ENCODE peak calls at places on chromosome 21, in seven cellular contexts. K is GM23338, S is A549, L is GM12878, C is HCT116, T is K562, M is Panc1. I is an unnamed sample.

GRCh38 chr21:35303085-35303484 is 254.0 kb upstream of the RUNX1 start:
- DNase-seq in M (peak), C (peak), S (no peak), T (no peak), L (no peak), K (no peak), I (no peak)

GRCh38 chr21:31343680-31344480 is at the start of gene TIAM1:
- DNase-seq in M (no peak), K (peak), L (no peak), T (no peak), S (no peak), C (no peak), I (no peak)

GRCh38 chr21:34649400-34649799 is 19.4 kb upstream of the CLIC6 start:
- DNase-seq in S (no peak), K (no peak), T (no peak), L (no peak), C (no peak), M (no peak), I (no peak)

GRCh38 chr21:36250423-36251075 is 69.4 kb upstream of the MORC3 start:
- DNase-seq in K (peak), S (no peak), C (no peak), L (no peak), M (no peak), T (no peak), I (no peak)

GRCh38 chr21:27722095-27722494 is 755.2 kb upstream of the ADAMTS5 start:
- DNase-seq in T (no peak), S (no peak), C (no peak), K (peak), L (no peak), M (no peak), I (no peak)

GRCh38 chr21:35015435-35016024 is 33.6 kb downstream of the RUNX1 start:
- DNase-seq in L (no peak), C (no peak), K (no peak), T (no peak), S (no peak), M (no peak), I (no peak)

GRCh38 chr21:24895885-24896734 is 711.2 kb downstream of the MRPL39 start:
- DNase-seq in T (no peak), C (no peak), S (no peak), L (peak), M (no peak), K (peak), I (no peak)

GRCh38 chr21:26708223-26708800 is 135.2 kb upstream of the CYYR1 start:
- DNase-seq in K (no peak), M (no peak), L (no peak), T (no peak), S (no peak), C (no peak), I (no peak)

GRCh38 chr21:25878334-25878733 is 143.6 kb downstream of the GABPA start:
- DNase-seq in L (no peak), S (no peak), C (no peak), M (no peak), T (no peak), K (no peak), I (no peak)

GRCh38 chr21:37658994-37659458 is 257.2 kb downstream of the KCNJ6 start:
- DNase-seq in T (peak), S (peak), K (no peak), M (no peak), C (no peak), L (no peak), I (no peak)

GRCh38 chr21:17921579-17922530 is 102.7 kb upstream of the C21orf91 start:
- DNase-seq in S (no peak), T (no peak), K (no peak), L (no peak), C (no peak), M (no peak), I (no peak)

GRCh38 chr21:41168391-41169257 is 664 bp downstream of the BACE2 start:
- DNase-seq in T (no peak), S (peak), C (no peak), M (no peak), L (no peak), K (peak), I (no peak)

GRCh38 chr21:40631201-40631600 is 215.8 kb downstream of the DSCAM start:
- DNase-seq in S (no peak), C (no peak), T (no peak), M (no peak), K (no peak), L (no peak), I (no peak)

GRCh38 chr21:31446206-31446900 is 102.3 kb upstream of the TIAM1 start:
- DNase-seq in M (no peak), L (no peak), C (no peak), S (no peak), T (no peak), K (no peak), I (no peak)

GRCh38 chr21:20592482-20592881 is 405.7 kb upstream of the NCAM2 start:
- DNase-seq in S (no peak), K (no peak), C (no peak), T (no peak), M (no peak), L (no peak), I (peak)

GRCh38 chr21:35467536-35467935 is 418.4 kb upstream of the RUNX1 start:
- DNase-seq in S (no peak), L (no peak), T (no peak), K (no peak), C (no peak), M (no peak), I (no peak)

GRCh38 chr21:37225440-37225839 is 41.7 kb downstream of the VPS26C start:
- DNase-seq in S (no peak), C (no peak), K (no peak), L (no peak), M (no peak), T (no peak), I (no peak)

GRCh38 chr21:28253378-28253777 is 739.3 kb downstream of the LTN1 start:
- DNase-seq in C (no peak), K (no peak), S (no peak), T (no peak), L (no peak), M (no peak), I (no peak)

GRCh38 chr21:29155118-29155932 is 24.9 kb downstream of the MAP3K7CL start:
- DNase-seq in K (peak), T (no peak), S (no peak), C (no peak), L (no peak), M (no peak), I (no peak)

GRCh38 chr21:25891596-25891995 is 156.8 kb downstream of the GABPA start:
- DNase-seq in T (no peak), M (no peak), K (no peak), L (no peak), S (no peak), C (no peak), I (no peak)

DNA sequence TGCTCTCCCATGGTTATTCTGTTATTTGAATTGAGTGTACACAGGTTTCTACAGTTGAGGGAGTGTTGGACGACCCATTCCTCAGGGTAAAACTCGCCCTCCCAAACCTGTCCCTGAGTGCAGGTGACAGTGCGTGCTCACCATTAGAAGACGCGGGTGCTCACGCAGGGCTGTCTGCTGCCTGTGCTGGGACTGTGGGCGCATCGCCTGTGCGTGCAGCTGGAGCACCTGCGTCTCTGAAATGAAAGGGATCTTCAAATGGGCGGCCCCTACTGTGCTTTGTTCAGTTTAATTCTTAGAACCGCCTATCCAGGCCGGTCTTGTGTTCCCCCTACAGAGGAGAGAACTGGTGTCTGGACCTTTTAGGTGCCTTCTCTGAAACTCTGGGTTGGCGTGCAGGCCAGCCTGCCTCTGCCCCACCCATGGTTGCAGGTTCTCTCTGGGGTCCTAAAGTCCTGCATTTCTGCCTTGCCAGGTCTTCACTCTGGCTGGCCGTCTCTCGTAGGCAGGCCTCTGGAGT is 125.8 kb downstream of the PCBP3 start:
- DNase-seq in T (no peak), S (no peak), L (no peak), C (no peak), M (no peak), K (no peak), I (no peak)
- TF ChIP-seq REST in T (no peak), S (no peak), L (no peak), C (no peak), M (no peak), K (no peak), I (no peak)

GRCh38 chr21:16304700-16305099 is 574.9 kb downstream of the USP25 start:
- DNase-seq in K (no peak), C (no peak), M (no peak), L (no peak), T (no peak), S (no peak), I (no peak)

GRCh38 chr21:16307256-16307655 is 577.5 kb downstream of the USP25 start:
- DNase-seq in C (no peak), K (no peak), L (no peak), M (no peak), T (no peak), S (no peak), I (no peak)

GRCh38 chr21:16304189-16304588 is 574.4 kb downstream of the USP25 start:
- DNase-seq in S (no peak), T (no peak), K (no peak), C (no peak), L (no peak), M (no peak), I (no peak)

GRCh38 chr21:16305686-16306085 is 575.9 kb downstream of the USP25 start:
- DNase-seq in M (no peak), L (no peak), T (no peak), C (no peak), K (no peak), S (no peak), I (no peak)

GRCh38 chr21:16302851-16303282 is 573.1 kb downstream of the USP25 start:
- DNase-seq in K (no peak), S (no peak), L (no peak), T (no peak), C (no peak), M (no peak), I (no peak)
- TF ChIP-seq REST in K (no peak), S (no peak), L (no peak), T (no peak), C (no peak), M (no peak), I (no peak)

GRCh38 chr21:33518899-33519298 is 23.0 kb downstream of the GART start:
- DNase-seq in L (no peak), T (no peak), K (no peak), C (no peak), S (no peak), M (no peak), I (no peak)
- TF ChIP-seq REST in L (no peak), T (no peak), K (no peak), C (no peak), S (no peak), M (no peak), I (no peak)

GRCh38 chr21:39319814-39320332 is 6.4 kb upstream of the BRWD1 start:
- DNase-seq in S (no peak), M (no peak), T (peak), C (no peak), K (no peak), L (no peak), I (no peak)
- TF ChIP-seq REST in S (no peak), M (no peak), T (no peak), C (no peak), K (no peak), L (no peak), I (no peak)

DNA sequence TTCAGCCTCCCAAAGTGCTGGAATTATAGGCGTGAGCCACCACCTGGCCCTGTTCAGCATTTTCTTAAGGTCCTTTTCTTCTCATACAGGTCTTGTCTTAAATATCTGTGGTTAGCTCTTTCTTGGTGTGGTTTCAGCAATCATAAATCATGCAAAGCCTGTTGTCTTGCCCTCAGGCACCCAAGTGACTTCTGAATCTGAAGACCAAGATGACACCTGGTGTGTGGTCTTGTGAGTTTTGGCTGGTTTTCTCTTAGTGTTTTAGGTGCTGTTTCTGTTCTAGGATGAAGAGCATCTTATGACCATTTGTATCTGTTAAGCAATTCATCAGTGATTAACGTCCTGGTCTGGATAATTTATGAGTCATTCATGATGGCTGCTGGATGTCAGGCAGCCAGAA is 12.5 kb upstream of the CFAP298 start:
- DNase-seq in K (no peak), M (no peak), C (peak), L (no peak), S (no peak), T (no peak), I (no peak)
- TF ChIP-seq REST in K (no peak), M (no peak), C (no peak), L (no peak), S (no peak), T (no peak), I (no peak)

GRCh38 chr21:43728467-43729390 is 9.8 kb downstream of the PDXK start:
- DNase-seq in S (peak), T (peak), C (peak), K (peak), M (peak), L (peak), I (peak)

GRCh38 chr21:43723648-43724047 is 4.7 kb downstream of the PDXK start:
- DNase-seq in L (no peak), T (no peak), C (no peak), S (no peak), M (no peak), K (no peak), I (no peak)

GRCh38 chr21:43726686-43727570 is 8.0 kb downstream of the PDXK start:
- DNase-seq in C (no peak), S (no peak), K (no peak), M (no peak), L (no peak), T (no peak), I (peak)

GRCh38 chr21:43731476-43731875 is 12.5 kb downstream of the PDXK start:
- DNase-seq in L (no peak), K (no peak), T (no peak), S (no peak), M (no peak), C (no peak), I (no peak)

GRCh38 chr21:43727571-43728466 is 8.9 kb downstream of the PDXK start:
- DNase-seq in S (peak), C (no peak), M (no peak), T (no peak), K (no peak), L (no peak), I (peak)
- TF ChIP-seq REST in S (no peak), C (no peak), M (no peak), T (no peak), K (no peak), L (no peak), I (no peak)

DNA sequence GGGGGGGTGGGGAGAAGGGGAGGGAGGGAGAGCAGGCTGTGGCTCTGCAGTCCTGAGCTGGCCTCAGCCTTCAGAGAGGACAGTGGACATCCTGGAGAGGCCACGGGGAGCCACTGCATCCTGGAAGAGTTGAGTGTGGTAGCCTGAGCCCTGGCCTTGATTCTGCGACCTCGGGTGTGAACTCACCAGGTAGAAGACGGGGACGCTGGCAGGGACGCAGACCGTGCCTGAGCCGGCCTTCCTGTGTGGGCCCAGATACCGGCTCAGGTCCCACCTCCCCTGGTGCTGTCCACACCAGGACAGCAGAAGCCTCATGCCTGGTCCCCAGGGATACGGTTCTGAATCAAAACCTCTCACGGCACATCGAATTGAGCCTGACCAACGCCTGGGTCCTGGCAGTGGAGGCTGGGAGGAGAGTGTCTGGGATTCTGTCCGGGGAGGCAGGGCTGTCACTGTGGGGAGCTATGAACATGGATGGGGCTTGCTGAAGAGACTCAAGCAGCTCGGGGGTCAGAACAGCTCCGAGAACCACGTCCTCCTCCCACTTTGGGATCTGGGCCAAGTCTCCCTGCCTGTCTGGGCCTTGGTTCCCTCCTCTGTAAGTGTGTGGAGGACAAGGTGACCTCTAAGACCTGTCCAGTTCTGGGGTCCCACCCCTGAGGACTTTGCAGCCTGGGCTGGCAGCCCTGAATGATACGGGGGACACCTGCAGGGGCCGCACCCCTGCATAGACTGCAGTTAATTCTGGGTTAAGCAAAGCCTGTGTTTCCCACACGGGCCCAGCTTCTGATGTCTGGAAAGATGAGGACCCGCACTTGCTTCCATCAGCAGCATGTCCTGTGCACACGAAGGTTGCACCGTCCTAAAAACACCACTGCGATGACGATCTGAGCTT is 30.4 kb downstream of the RRP1 start:
- DNase-seq in L (no peak), S (no peak), T (no peak), K (no peak), C (no peak), M (no peak), I (no peak)
- TF ChIP-seq REST in L (no peak), S (no peak), T (no peak), K (no peak), C (no peak), M (no peak), I (no peak)

GRCh38 chr21:44849616-44850130 is 23.8 kb downstream of the PTTG1IP start:
- DNase-seq in K (no peak), T (no peak), M (no peak), S (no peak), C (no peak), L (no peak), I (peak)
- TF ChIP-seq REST in K (no peak), T (no peak), M (no peak), S (no peak), C (no peak), L (no peak), I (no peak)

I was measured in HL-60.